ENCODE peak calls at places on chromosomes 2 and 18, in six cellular contexts. G is EH, Z is HCT116, F is PC-9, Q is hippocampal formation, N is fibroblast of lung. T is an unnamed sample.

GRCh38 chr2:146602856-146603255 is 1242.0 kb upstream of the ACVR2A start:
- DNase-seq in Z (no peak), Q (no peak), F (no peak), G (peak), N (peak), T (no peak)

GRCh38 chr2:98727758-98728718 is 2.9 kb downstream of the MGAT4A start:
- DNase-seq in G (no peak), Q (no peak), N (no peak), Z (no peak), F (no peak), T (no peak)

GRCh38 chr2:45826889-45827635 is 175.6 kb downstream of the PRKCE start:
- DNase-seq in F (no peak), Z (no peak), N (peak), Q (no peak), G (peak), T (no peak)

GRCh38 chr2:233135421-233135820 is 75.3 kb downstream of the INPP5D start:
- DNase-seq in F (no peak), N (no peak), G (no peak), Q (no peak), Z (no peak), T (no peak)

GRCh38 chr18:79523738-79524180 is 128.0 kb downstream of the NFATC1 start:
- DNase-seq in G (no peak), N (no peak), Q (no peak), Z (no peak), F (no peak), T (no peak)

GRCh38 chr2:88738271-88738670 is 46.8 kb downstream of the RPIA start:
- DNase-seq in N (peak), Q (no peak), F (no peak), Z (no peak), G (peak), T (no peak)

GRCh38 chr2:134677866-134678774 is 40.7 kb downstream of the TMEM163 start:
- DNase-seq in G (no peak), Q (no peak), Z (no peak), F (no peak), N (no peak), T (no peak)

GRCh38 chr2:169705927-169706326 is 11.7 kb downstream of the PHOSPHO2 start:
- DNase-seq in Q (no peak), G (peak), N (peak), F (no peak), Z (no peak), T (no peak)

GRCh38 chr2:128557841-128558241 is 239.2 kb upstream of the HS6ST1 start:
- DNase-seq in G (peak), F (no peak), Q (no peak), N (no peak), Z (no peak), T (peak)

GRCh38 chr18:26813043-26813442 is 52.5 kb downstream of the AQP4 start:
- DNase-seq in Q (peak), Z (peak), N (peak), F (no peak), G (no peak), T (peak)

GRCh38 chr18:2846241-2846637 is 567 bp upstream of the EMILIN2 start:
- DNase-seq in Q (no peak), F (no peak), G (peak), N (peak), Z (no peak), T (no peak)

GRCh38 chr2:210199186-210199765 is 26.0 kb downstream of the ACADL start:
- DNase-seq in N (peak), Q (peak), F (no peak), Z (peak), G (peak), T (peak)

GRCh38 chr2:120735750-120736170 is at the start of gene GLI2:
- DNase-seq in Q (peak), G (peak), F (peak), N (peak), Z (peak), T (peak)

GRCh38 chr2:152577611-152578010 is 139.7 kb downstream of the PRPF40A start:
- DNase-seq in F (no peak), Q (no peak), G (peak), Z (no peak), N (peak), T (no peak)

GRCh38 chr2:65067806-65068553 is 11.8 kb downstream of the CEP68 start:
- DNase-seq in G (no peak), Q (no peak), N (no peak), Z (no peak), F (no peak), T (no peak)

GRCh38 chr2:29532451-29532850 is 388.9 kb downstream of the ALK start:
- DNase-seq in Z (no peak), F (no peak), Q (no peak), N (peak), G (no peak), T (no peak)

GRCh38 chr2:61951876-61952275 is 46.4 kb downstream of the COMMD1 start:
- DNase-seq in N (peak), Q (no peak), Z (no peak), F (no peak), G (no peak), T (peak)

T was measured in trophoblast cell.